ENCODE peak calls at places on chromosome 17, in eight cellular contexts. One of them, this sample, is unnamed.

GRCh38 chr17:7656958-7657715 is 6.4 kb downstream of the ATP1B2 start:
- DNase-seq in CD4-positive, alpha-beta memory T cell: no peak
- DNase-seq in body of pancreas: peak
- DNase-seq in iPS DF 6.9: peak
- DNase-seq in AG04450: no peak
- DNase-seq in fibroblast of mammary gland: no peak
- DNase-seq in bronchial epithelial cell: no peak
- DNase-seq in lower lobe of right lung: no peak
- DNase-seq in this sample: no peak

GRCh38 chr17:45334701-45335677 is 18.2 kb upstream of the MAP3K14 start:
- DNase-seq in CD4-positive, alpha-beta memory T cell: no peak
- DNase-seq in body of pancreas: no peak
- DNase-seq in iPS DF 6.9: no peak
- DNase-seq in AG04450: no peak
- DNase-seq in fibroblast of mammary gland: no peak
- DNase-seq in bronchial epithelial cell: no peak
- DNase-seq in lower lobe of right lung: no peak
- DNase-seq in this sample: no peak

GRCh38 chr17:8453326-8453725 is 17.6 kb downstream of the NDEL1 start:
- DNase-seq in CD4-positive, alpha-beta memory T cell: no peak
- DNase-seq in body of pancreas: no peak
- DNase-seq in iPS DF 6.9: no peak
- DNase-seq in AG04450: no peak
- DNase-seq in fibroblast of mammary gland: no peak
- DNase-seq in bronchial epithelial cell: no peak
- DNase-seq in lower lobe of right lung: no peak
- DNase-seq in this sample: no peak

GRCh38 chr17:9833922-9834321 is 8.2 kb downstream of the GLP2R start:
- DNase-seq in CD4-positive, alpha-beta memory T cell: no peak
- DNase-seq in body of pancreas: no peak
- DNase-seq in iPS DF 6.9: no peak
- DNase-seq in AG04450: no peak
- DNase-seq in fibroblast of mammary gland: no peak
- DNase-seq in bronchial epithelial cell: no peak
- DNase-seq in lower lobe of right lung: no peak
- DNase-seq in this sample: no peak

GRCh38 chr17:6101706-6102105 is 31.5 kb downstream of the WSCD1 start:
- DNase-seq in CD4-positive, alpha-beta memory T cell: no peak
- DNase-seq in body of pancreas: no peak
- DNase-seq in iPS DF 6.9: no peak
- DNase-seq in AG04450: no peak
- DNase-seq in fibroblast of mammary gland: no peak
- DNase-seq in bronchial epithelial cell: no peak
- DNase-seq in lower lobe of right lung: no peak
- DNase-seq in this sample: no peak

GRCh38 chr17:16938496-16939270 is 33.2 kb downstream of the TNFRSF13B start:
- DNase-seq in CD4-positive, alpha-beta memory T cell: no peak
- DNase-seq in body of pancreas: no peak
- DNase-seq in iPS DF 6.9: no peak
- DNase-seq in AG04450: no peak
- DNase-seq in fibroblast of mammary gland: no peak
- DNase-seq in bronchial epithelial cell: no peak
- DNase-seq in lower lobe of right lung: no peak
- DNase-seq in this sample: no peak

GRCh38 chr17:44014133-44014436 is 678 bp downstream of the TMEM101 start:
- DNase-seq in CD4-positive, alpha-beta memory T cell: no peak
- DNase-seq in body of pancreas: no peak
- DNase-seq in iPS DF 6.9: no peak
- DNase-seq in AG04450: no peak
- DNase-seq in fibroblast of mammary gland: no peak
- DNase-seq in bronchial epithelial cell: no peak
- DNase-seq in lower lobe of right lung: no peak
- DNase-seq in this sample: no peak

GRCh38 chr17:37701424-37702020 is 43.3 kb downstream of the HNF1B start:
- DNase-seq in CD4-positive, alpha-beta memory T cell: peak
- DNase-seq in body of pancreas: peak
- DNase-seq in iPS DF 6.9: no peak
- DNase-seq in AG04450: no peak
- DNase-seq in fibroblast of mammary gland: peak
- DNase-seq in bronchial epithelial cell: peak
- DNase-seq in lower lobe of right lung: no peak
- DNase-seq in this sample: no peak

GRCh38 chr17:43832976-43833829 is at the start of gene MPP3:
- DNase-seq in CD4-positive, alpha-beta memory T cell: peak
- DNase-seq in body of pancreas: peak
- DNase-seq in iPS DF 6.9: no peak
- DNase-seq in AG04450: no peak
- DNase-seq in fibroblast of mammary gland: peak
- DNase-seq in bronchial epithelial cell: peak
- DNase-seq in lower lobe of right lung: peak
- DNase-seq in this sample: no peak

DNA sequence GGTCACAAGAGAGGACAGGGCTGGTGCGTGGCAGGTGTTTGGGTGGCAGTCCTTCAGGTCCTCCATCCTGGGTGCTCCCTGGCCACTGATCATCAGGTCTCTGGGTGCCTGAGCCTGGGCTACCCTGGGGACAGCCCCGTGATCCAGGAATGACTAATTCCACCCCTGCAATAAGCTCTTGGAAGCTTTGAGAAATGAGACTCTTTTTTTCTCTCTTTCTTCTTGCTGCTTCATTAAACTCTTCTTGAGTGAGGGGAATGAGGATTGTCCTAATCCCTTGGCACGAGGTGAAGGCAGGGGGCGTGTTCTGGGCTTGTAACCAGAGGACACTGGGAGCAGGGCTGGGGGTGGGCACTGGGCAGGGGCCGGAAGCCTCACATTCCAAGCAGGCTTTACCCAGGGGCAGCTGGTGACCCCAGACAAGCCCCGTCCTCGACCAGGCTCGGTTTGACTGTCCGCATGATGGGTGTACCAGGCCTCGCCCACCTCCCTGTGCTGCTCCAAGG is 21.3 kb upstream of the SPNS2 start:
- DNase-seq in CD4-positive, alpha-beta memory T cell: no peak
- DNase-seq in body of pancreas: no peak
- DNase-seq in iPS DF 6.9: no peak
- DNase-seq in AG04450: no peak
- DNase-seq in fibroblast of mammary gland: no peak
- DNase-seq in bronchial epithelial cell: peak
- DNase-seq in lower lobe of right lung: no peak
- DNase-seq in this sample: no peak
- H3K4me3 ChIP-seq in CD4-positive, alpha-beta memory T cell: no peak
- H3K4me3 ChIP-seq in body of pancreas: no peak
- H3K4me3 ChIP-seq in iPS DF 6.9: no peak
- H3K4me3 ChIP-seq in AG04450: no peak
- H3K4me3 ChIP-seq in fibroblast of mammary gland: no peak
- H3K4me3 ChIP-seq in bronchial epithelial cell: no peak
- H3K4me3 ChIP-seq in lower lobe of right lung: no peak
- H3K4me3 ChIP-seq in this sample: no peak

GRCh38 chr17:68198931-68199836 is 48.7 kb upstream of the AMZ2 start:
- DNase-seq in CD4-positive, alpha-beta memory T cell: peak
- DNase-seq in body of pancreas: peak
- DNase-seq in iPS DF 6.9: no peak
- DNase-seq in AG04450: no peak
- DNase-seq in fibroblast of mammary gland: no peak
- DNase-seq in bronchial epithelial cell: no peak
- DNase-seq in lower lobe of right lung: no peak
- DNase-seq in this sample: no peak

GRCh38 chr17:68196394-68197090 is 51.3 kb upstream of the AMZ2 start:
- DNase-seq in CD4-positive, alpha-beta memory T cell: no peak
- DNase-seq in body of pancreas: no peak
- DNase-seq in iPS DF 6.9: no peak
- DNase-seq in AG04450: no peak
- DNase-seq in fibroblast of mammary gland: no peak
- DNase-seq in bronchial epithelial cell: no peak
- DNase-seq in lower lobe of right lung: no peak
- DNase-seq in this sample: no peak

GRCh38 chr17:68197997-68198930 is 49.6 kb upstream of the AMZ2 start:
- DNase-seq in CD4-positive, alpha-beta memory T cell: no peak
- DNase-seq in body of pancreas: no peak
- DNase-seq in iPS DF 6.9: no peak
- DNase-seq in AG04450: no peak
- DNase-seq in fibroblast of mammary gland: no peak
- DNase-seq in bronchial epithelial cell: peak
- DNase-seq in lower lobe of right lung: no peak
- DNase-seq in this sample: no peak

GRCh38 chr17:68197091-68197996 is 50.5 kb upstream of the AMZ2 start:
- DNase-seq in CD4-positive, alpha-beta memory T cell: peak
- DNase-seq in body of pancreas: no peak
- DNase-seq in iPS DF 6.9: no peak
- DNase-seq in AG04450: no peak
- DNase-seq in fibroblast of mammary gland: no peak
- DNase-seq in bronchial epithelial cell: no peak
- DNase-seq in lower lobe of right lung: no peak
- DNase-seq in this sample: no peak

GRCh38 chr17:68195667-68196393 is 52.0 kb upstream of the AMZ2 start:
- DNase-seq in CD4-positive, alpha-beta memory T cell: peak
- DNase-seq in body of pancreas: no peak
- DNase-seq in iPS DF 6.9: no peak
- DNase-seq in AG04450: no peak
- DNase-seq in fibroblast of mammary gland: no peak
- DNase-seq in bronchial epithelial cell: no peak
- DNase-seq in lower lobe of right lung: peak
- DNase-seq in this sample: no peak
- H3K4me3 ChIP-seq in CD4-positive, alpha-beta memory T cell: peak
- H3K4me3 ChIP-seq in body of pancreas: no peak
- H3K4me3 ChIP-seq in iPS DF 6.9: peak
- H3K4me3 ChIP-seq in AG04450: no peak
- H3K4me3 ChIP-seq in fibroblast of mammary gland: no peak
- H3K4me3 ChIP-seq in bronchial epithelial cell: no peak
- H3K4me3 ChIP-seq in lower lobe of right lung: peak
- H3K4me3 ChIP-seq in this sample: no peak

GRCh38 chr17:81514735-81515529 is 2.3 kb upstream of the ACTG1 start:
- DNase-seq in CD4-positive, alpha-beta memory T cell: peak
- DNase-seq in body of pancreas: peak
- DNase-seq in iPS DF 6.9: no peak
- DNase-seq in AG04450: no peak
- DNase-seq in fibroblast of mammary gland: peak
- DNase-seq in bronchial epithelial cell: peak
- DNase-seq in lower lobe of right lung: peak
- DNase-seq in this sample: no peak

GRCh38 chr17:81512984-81513668 is 527 bp upstream of the ACTG1 start:
- DNase-seq in CD4-positive, alpha-beta memory T cell: peak
- DNase-seq in body of pancreas: peak
- DNase-seq in iPS DF 6.9: no peak
- DNase-seq in AG04450: no peak
- DNase-seq in fibroblast of mammary gland: peak
- DNase-seq in bronchial epithelial cell: peak
- DNase-seq in lower lobe of right lung: peak
- DNase-seq in this sample: no peak

GRCh38 chr17:81514485-81514734 is 1.8 kb upstream of the ACTG1 start:
- DNase-seq in CD4-positive, alpha-beta memory T cell: no peak
- DNase-seq in body of pancreas: no peak
- DNase-seq in iPS DF 6.9: no peak
- DNase-seq in AG04450: no peak
- DNase-seq in fibroblast of mammary gland: no peak
- DNase-seq in bronchial epithelial cell: no peak
- DNase-seq in lower lobe of right lung: no peak
- DNase-seq in this sample: no peak

GRCh38 chr17:81512560-81512983 is at the start of gene ACTG1:
- DNase-seq in CD4-positive, alpha-beta memory T cell: peak
- DNase-seq in body of pancreas: peak
- DNase-seq in iPS DF 6.9: no peak
- DNase-seq in AG04450: peak
- DNase-seq in fibroblast of mammary gland: peak
- DNase-seq in bronchial epithelial cell: peak
- DNase-seq in lower lobe of right lung: peak
- DNase-seq in this sample: peak

DNA sequence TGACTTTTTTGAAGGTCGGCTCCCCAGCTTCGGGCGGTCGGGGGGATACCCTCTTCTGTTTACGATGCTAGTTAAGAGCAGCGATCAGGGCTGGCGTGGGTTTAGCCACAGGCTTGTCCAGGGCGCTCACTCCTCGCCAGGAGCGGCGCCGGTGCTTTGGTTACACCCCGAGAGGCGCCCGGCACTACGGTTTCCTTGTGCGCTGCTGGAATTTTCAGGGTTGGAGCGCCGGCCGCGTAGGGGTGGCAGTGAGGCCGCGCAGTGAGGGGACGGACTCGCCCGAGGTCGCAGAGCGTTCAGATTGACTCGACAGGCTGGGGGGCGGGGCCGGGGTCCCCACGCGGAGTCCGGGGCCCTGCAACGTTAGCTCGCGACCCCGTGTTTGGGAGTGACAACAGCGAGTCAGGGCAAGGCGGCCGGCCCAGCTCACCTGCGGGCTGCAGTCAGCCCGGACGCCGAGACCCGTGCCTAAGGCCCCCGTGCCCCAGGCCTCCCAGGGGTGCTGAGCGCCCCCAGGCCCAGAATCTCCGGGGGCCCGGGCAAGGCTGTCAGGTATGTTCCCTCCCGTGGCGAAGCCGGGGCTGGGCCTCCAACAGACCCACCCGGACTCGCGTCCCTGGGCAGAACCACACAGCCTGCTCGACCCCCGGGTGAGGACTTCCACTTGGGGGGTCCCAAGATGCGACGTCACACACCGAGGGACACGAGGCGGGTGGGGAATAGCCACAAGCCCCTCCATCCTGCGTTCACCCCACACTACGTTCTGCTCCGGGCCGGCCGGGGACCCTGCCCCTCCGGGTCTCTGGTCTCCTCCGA is 1.3 kb upstream of the ACTG1 start:
- DNase-seq in CD4-positive, alpha-beta memory T cell: peak
- DNase-seq in body of pancreas: peak
- DNase-seq in iPS DF 6.9: no peak
- DNase-seq in AG04450: no peak
- DNase-seq in fibroblast of mammary gland: peak
- DNase-seq in bronchial epithelial cell: peak
- DNase-seq in lower lobe of right lung: peak
- DNase-seq in this sample: no peak
- H3K4me3 ChIP-seq in CD4-positive, alpha-beta memory T cell: peak
- H3K4me3 ChIP-seq in body of pancreas: peak
- H3K4me3 ChIP-seq in iPS DF 6.9: peak
- H3K4me3 ChIP-seq in AG04450: peak
- H3K4me3 ChIP-seq in fibroblast of mammary gland: peak
- H3K4me3 ChIP-seq in bronchial epithelial cell: peak
- H3K4me3 ChIP-seq in lower lobe of right lung: peak
- H3K4me3 ChIP-seq in this sample: peak

GRCh38 chr17:48107137-48108055 is at the start of gene SNX11:
- DNase-seq in CD4-positive, alpha-beta memory T cell: peak
- DNase-seq in body of pancreas: peak
- DNase-seq in iPS DF 6.9: peak
- DNase-seq in AG04450: peak
- DNase-seq in fibroblast of mammary gland: peak
- DNase-seq in bronchial epithelial cell: peak
- DNase-seq in lower lobe of right lung: peak
- DNase-seq in this sample: no peak

GRCh38 chr17:48110722-48111121 is 3.2 kb downstream of the SNX11 start:
- DNase-seq in CD4-positive, alpha-beta memory T cell: no peak
- DNase-seq in body of pancreas: no peak
- DNase-seq in iPS DF 6.9: no peak
- DNase-seq in AG04450: no peak
- DNase-seq in fibroblast of mammary gland: no peak
- DNase-seq in bronchial epithelial cell: no peak
- DNase-seq in lower lobe of right lung: no peak
- DNase-seq in this sample: no peak

GRCh38 chr17:48106802-48107136 is 797 bp upstream of the SNX11 start:
- DNase-seq in CD4-positive, alpha-beta memory T cell: no peak
- DNase-seq in body of pancreas: no peak
- DNase-seq in iPS DF 6.9: no peak
- DNase-seq in AG04450: no peak
- DNase-seq in fibroblast of mammary gland: no peak
- DNase-seq in bronchial epithelial cell: no peak
- DNase-seq in lower lobe of right lung: no peak
- DNase-seq in this sample: no peak

GRCh38 chr17:48113201-48113676 is 5.7 kb downstream of the SNX11 start:
- DNase-seq in CD4-positive, alpha-beta memory T cell: peak
- DNase-seq in body of pancreas: peak
- DNase-seq in iPS DF 6.9: no peak
- DNase-seq in AG04450: no peak
- DNase-seq in fibroblast of mammary gland: no peak
- DNase-seq in bronchial epithelial cell: no peak
- DNase-seq in lower lobe of right lung: peak
- DNase-seq in this sample: no peak

GRCh38 chr17:48111937-48112241 is 4.3 kb downstream of the SNX11 start:
- DNase-seq in CD4-positive, alpha-beta memory T cell: no peak
- DNase-seq in body of pancreas: no peak
- DNase-seq in iPS DF 6.9: no peak
- DNase-seq in AG04450: no peak
- DNase-seq in fibroblast of mammary gland: no peak
- DNase-seq in bronchial epithelial cell: no peak
- DNase-seq in lower lobe of right lung: no peak
- DNase-seq in this sample: no peak
- H3K4me3 ChIP-seq in CD4-positive, alpha-beta memory T cell: no peak
- H3K4me3 ChIP-seq in body of pancreas: no peak
- H3K4me3 ChIP-seq in iPS DF 6.9: no peak
- H3K4me3 ChIP-seq in AG04450: no peak
- H3K4me3 ChIP-seq in fibroblast of mammary gland: no peak
- H3K4me3 ChIP-seq in bronchial epithelial cell: no peak
- H3K4me3 ChIP-seq in lower lobe of right lung: no peak
- H3K4me3 ChIP-seq in this sample: no peak

This sample was measured in AG09309.